ENCODE peak calls at places on chromosomes 6 and 20, in eight cellular contexts. J, E, D, S, K, Q, R and C are unnamed samples.
A peak's percentile ranks its signal among the peaks of the same experiment; 100 is the strongest.

GRCh38 chr6:110564703-110565421 is 88.4 kb upstream of the SLC22A16 start:
- DNase-seq in J (no peak), E (no peak), D (no peak), S (no peak), K (no peak), Q (no peak), R (no peak), C (no peak)

GRCh38 chr6:37646986-37647764 is 50.5 kb downstream of the MDGA1 start:
- DNase-seq in J (no peak), E (no peak), D (no peak), S (no peak), K (no peak), Q (no peak), R (no peak), C (no peak)

GRCh38 chr6:10540073-10540746 is 19.1 kb downstream of the GCNT2 start:
- DNase-seq in J (no peak), E (no peak), D (no peak), S (no peak), K (no peak), Q (no peak), R (no peak), C (no peak)

GRCh38 chr6:87851674-87852260 is 149.7 kb upstream of the AKIRIN2 start:
- DNase-seq in J (no peak), E (no peak), D (no peak), S (no peak), K (no peak), Q (no peak), R (no peak), C (no peak)

GRCh38 chr6:96491926-96492325 is 29.7 kb upstream of the UFL1 start:
- DNase-seq in J (no peak), E (no peak), D (no peak), S (no peak), K (no peak), Q (no peak), R (no peak), C (no peak)

GRCh38 chr6:20325641-20326421 is 75.8 kb upstream of the E2F3 start:
- DNase-seq in J (no peak), E (no peak), D (no peak), S (no peak), K (no peak), Q (no peak), R (no peak), C (no peak)

GRCh38 chr6:89999154-89999553 is 104.9 kb downstream of the GJA10 start:
- DNase-seq in J (no peak), E (no peak), D (peak; percentile 22), S (peak; percentile 42), K (peak; percentile 55), Q (no peak), R (no peak), C (peak; percentile 89)

GRCh38 chr20:12321746-12322145 is 404.1 kb downstream of the BTBD3 start:
- DNase-seq in J (no peak), E (no peak), D (no peak), S (no peak), K (no peak), Q (no peak), R (no peak), C (no peak)

GRCh38 chr6:166461821-166462460 is 79.2 kb upstream of the MPC1 start:
- DNase-seq in J (no peak), E (no peak), D (no peak), S (no peak), K (no peak), Q (no peak), R (no peak), C (no peak)

GRCh38 chr20:48906221-48906877 is 15.2 kb upstream of the ARFGEF2 start:
- DNase-seq in J (no peak), E (no peak), D (no peak), S (no peak), K (no peak), Q (no peak), R (no peak), C (no peak)

GRCh38 chr20:48910360-48910781 is 11.1 kb upstream of the ARFGEF2 start:
- DNase-seq in J (peak; percentile 77), E (no peak), D (no peak), S (no peak), K (no peak), Q (no peak), R (no peak), C (no peak)

GRCh38 chr20:48912065-48912464 is 9.4 kb upstream of the ARFGEF2 start:
- DNase-seq in J (no peak), E (no peak), D (no peak), S (no peak), K (no peak), Q (no peak), R (no peak), C (no peak)

GRCh38 chr20:48909910-48910309 is 11.6 kb upstream of the ARFGEF2 start:
- DNase-seq in J (no peak), E (no peak), D (no peak), S (no peak), K (no peak), Q (no peak), R (no peak), C (no peak)

DNA sequence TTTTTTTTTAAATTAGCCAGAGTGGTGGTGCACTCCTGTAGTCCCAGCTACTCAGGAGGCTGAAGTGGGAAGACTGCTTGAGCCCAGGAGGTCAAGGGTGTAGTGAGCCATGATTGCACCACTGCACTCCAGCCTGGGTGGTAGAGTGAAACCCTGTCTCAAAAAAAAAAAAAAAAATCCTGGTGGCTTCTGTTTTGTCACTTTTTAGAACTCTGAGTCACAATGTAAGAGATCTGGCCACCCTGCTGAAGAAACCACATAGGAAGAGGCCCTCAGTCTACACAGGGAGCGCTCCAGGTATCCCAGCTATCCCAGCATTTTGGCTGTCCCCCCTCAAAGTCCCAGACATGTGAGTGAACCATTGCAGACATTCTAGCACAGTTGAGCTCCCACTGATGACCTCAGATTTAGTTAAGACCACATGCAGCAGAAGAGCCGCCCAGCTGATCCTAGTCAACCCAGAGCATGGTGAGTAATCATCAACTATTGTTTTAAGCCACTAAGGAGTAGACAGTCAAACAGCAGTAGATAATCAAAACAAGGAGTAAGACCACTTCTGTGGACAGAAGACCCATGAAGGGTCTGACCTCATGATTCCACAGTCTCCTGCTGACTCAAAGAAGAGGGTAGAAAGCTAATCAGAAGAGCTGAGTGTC is 12.7 kb upstream of the ARFGEF2 start:
- DNase-seq in J (no peak), E (no peak), D (no peak), S (no peak), K (no peak), Q (no peak), R (no peak), C (no peak)
- H3K4me1 ChIP-seq in J (peaks cover 11% of the 10 kb centered on the region), E (peaks cover 3% of the 10 kb centered on the region), D (no peaks in the 10 kb centered on the region), S (peaks cover 26% of the 10 kb centered on the region), K (peaks cover 5% of the 10 kb centered on the region), Q (no peaks in the 10 kb centered on the region), R (no peaks in the 10 kb centered on the region), C (no peaks in the 10 kb centered on the region)

GRCh38 chr6:35037289-35038038 is 103.7 kb downstream of the TCP11 start:
- DNase-seq in J (no peak), E (no peak), D (no peak), S (no peak), K (no peak), Q (no peak), R (no peak), C (no peak)

GRCh38 chr6:35040398-35040797 is 100.7 kb downstream of the TCP11 start:
- DNase-seq in J (no peak), E (no peak), D (no peak), S (no peak), K (no peak), Q (no peak), R (no peak), C (no peak)

GRCh38 chr6:35036828-35037095 is 104.4 kb downstream of the TCP11 start:
- DNase-seq in J (no peak), E (no peak), D (no peak), S (no peak), K (no peak), Q (no peak), R (no peak), C (no peak)

GRCh38 chr6:35036059-35036827 is 104.9 kb downstream of the TCP11 start:
- DNase-seq in J (no peak), E (no peak), D (no peak), S (peak; percentile 54), K (no peak), Q (no peak), R (no peak), C (no peak)

GRCh38 chr6:35038076-35038475 is 103.1 kb downstream of the TCP11 start:
- DNase-seq in J (no peak), E (no peak), D (no peak), S (no peak), K (no peak), Q (no peak), R (no peak), C (no peak)
- H3K4me1 ChIP-seq in J (no peaks in the 10 kb centered on the region), E (peaks cover 82% of the 10 kb centered on the region), D (peaks cover 29% of the 10 kb centered on the region), S (peaks cover 61% of the 10 kb centered on the region), K (peaks cover 70% of the 10 kb centered on the region), Q (peaks cover 5% of the 10 kb centered on the region), R (peaks cover 12% of the 10 kb centered on the region), C (no peaks in the 10 kb centered on the region)

GRCh38 chr20:47346172-47346571 is 10.3 kb downstream of the ZMYND8 start:
- DNase-seq in J (no peak), E (no peak), D (no peak), S (no peak), K (no peak), Q (no peak), R (no peak), C (no peak)

GRCh38 chr20:47348539-47349142 is 7.9 kb downstream of the ZMYND8 start:
- DNase-seq in J (no peak), E (no peak), D (no peak), S (no peak), K (no peak), Q (no peak), R (no peak), C (no peak)

GRCh38 chr20:47347661-47348462 is 8.6 kb downstream of the ZMYND8 start:
- DNase-seq in J (no peak), E (no peak), D (no peak), S (no peak), K (no peak), Q (no peak), R (no peak), C (no peak)

GRCh38 chr20:47343007-47343472 is 13.5 kb downstream of the ZMYND8 start:
- DNase-seq in J (no peak), E (no peak), D (no peak), S (no peak), K (no peak), Q (no peak), R (no peak), C (no peak)

DNA sequence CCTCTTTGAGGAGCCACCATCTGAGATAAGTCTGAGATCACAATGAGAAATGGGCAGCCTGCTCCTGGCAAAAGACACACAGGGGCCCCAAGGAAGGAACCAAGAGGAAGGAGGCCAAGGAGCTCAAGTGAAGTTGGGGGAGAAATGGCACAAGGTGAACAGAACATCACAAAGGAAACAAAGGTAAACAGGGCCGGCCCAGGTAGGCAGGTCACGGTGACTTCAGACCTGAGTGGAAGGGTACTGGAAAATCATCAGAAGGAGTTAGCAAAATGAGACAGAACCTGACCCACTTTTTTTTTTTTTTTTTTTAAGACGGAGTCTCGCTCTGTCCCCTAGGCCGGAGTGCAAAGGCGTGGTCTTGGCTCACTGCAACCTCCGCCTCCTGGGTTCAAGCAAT is 11.3 kb downstream of the ZMYND8 start:
- DNase-seq in J (no peak), E (no peak), D (no peak), S (no peak), K (no peak), Q (no peak), R (no peak), C (no peak)
- H3K4me1 ChIP-seq in J (peaks cover 32% of the 10 kb centered on the region), E (peaks cover 38% of the 10 kb centered on the region), D (peaks cover 44% of the 10 kb centered on the region), S (peaks cover 33% of the 10 kb centered on the region), K (peaks cover 31% of the 10 kb centered on the region), Q (peaks cover 16% of the 10 kb centered on the region), R (peaks cover 6% of the 10 kb centered on the region), C (no peaks in the 10 kb centered on the region)

GRCh38 chr20:49283703-49284625 is 6.1 kb upstream of the ZNFX1 start:
- DNase-seq in J (no peak), E (no peak), D (no peak), S (no peak), K (no peak), Q (no peak), R (no peak), C (no peak)
- H3K4me1 ChIP-seq in J (peaks cover 52% of the 10 kb centered on the region), E (peaks cover 12% of the 10 kb centered on the region), D (peaks cover 42% of the 10 kb centered on the region), S (peaks cover 84% of the 10 kb centered on the region), K (peaks cover 24% of the 10 kb centered on the region), Q (peaks cover 10% of the 10 kb centered on the region), R (peaks cover 4% of the 10 kb centered on the region), C (no peaks in the 10 kb centered on the region)